ENCODE peak calls at places on chromosome 17, in four cellular contexts. W is aorta; O is left kidney; P is activated CD4-positive, alpha-beta T cell treated with anti-CD3 and anti-CD28 coated beads, Interleukin-2, amount 10 ng/mL, durations not matched to agents 24 days and 14 days. G is an unnamed sample.

GRCh38 chr17:37465058-37465616 is 24.6 kb upstream of the DUSP14 start:
- DNase-seq in W (no peak), O (no peak), P (no peak), G (no peak)

GRCh38 chr17:67020293-67020766 is 24.0 kb upstream of the CACNG1 start:
- DNase-seq in W (no peak), O (no peak), P (no peak), G (no peak)

GRCh38 chr17:1611715-1612114 is 16.9 kb downstream of the SLC43A2 start:
- DNase-seq in W (peak), O (no peak), P (no peak), G (no peak)

GRCh38 chr17:63817736-63818385 is 9.4 kb upstream of the PSMC5 start:
- DNase-seq in W (no peak), O (no peak), P (no peak), G (no peak)

GRCh38 chr17:4898927-4899326 is 409 bp upstream of the C17orf107 start:
- DNase-seq in W (no peak), O (no peak), P (no peak), G (no peak)

GRCh38 chr17:31373150-31374082 is 18.1 kb upstream of the RAB11FIP4 start:
- DNase-seq in W (no peak), O (peak), P (peak), G (no peak)

GRCh38 chr17:28524476-28525415 is 18.6 kb downstream of the FOXN1 start:
- DNase-seq in W (no peak), O (peak), P (no peak), G (no peak)

GRCh38 chr17:6555331-6556120 is 829 bp downstream of the PITPNM3 start:
- DNase-seq in W (no peak), O (peak), P (no peak), G (no peak)

GRCh38 chr17:67054011-67054591 is 9.7 kb downstream of the CACNG1 start:
- DNase-seq in W (no peak), O (no peak), P (no peak), G (peak)

GRCh38 chr17:59372138-59372751 is 40.8 kb downstream of the YPEL2 start:
- DNase-seq in W (peak), O (peak), P (no peak), G (no peak)

GRCh38 chr17:50051606-50052005 is 4.3 kb upstream of the ITGA3 start:
- DNase-seq in W (no peak), O (no peak), P (no peak), G (no peak)

GRCh38 chr17:66673668-66674276 is 161.1 kb upstream of the CACNG5 start:
- DNase-seq in W (no peak), O (peak), P (peak), G (peak)

GRCh38 chr17:79983456-79983855 is 52.2 kb downstream of the TBC1D16 start:
- DNase-seq in W (peak), O (no peak), P (no peak), G (peak)

GRCh38 chr17:263271-263670 is 81.8 kb upstream of the DOC2B start:
- DNase-seq in W (no peak), O (no peak), P (no peak), G (peak)

GRCh38 chr17:32110596-32110995 is 31.7 kb upstream of the RHOT1 start:
- DNase-seq in W (no peak), O (no peak), P (no peak), G (no peak)